ENCODE peak calls at places on chromosome 14, in five cellular contexts. T is iPS DF 6.9, J is A549, Q is hepatocyte, O is endodermal cell. X is an unnamed sample.

GRCh38 chr14:37093364-37093763 is 79.0 kb downstream of the SLC25A21 start:
- DNase-seq in O (no peak), J (no peak), T (no peak), Q (no peak), X (no peak)

GRCh38 chr14:80315681-80316080 is 104.4 kb upstream of the DIO2 start:
- DNase-seq in Q (no peak), J (no peak), O (no peak), T (peak; percentile 5), X (no peak)

GRCh38 chr14:44567997-44568396 is 60.9 kb upstream of the FSCB start:
- DNase-seq in Q (no peak), T (no peak), O (no peak), J (no peak), X (no peak)

GRCh38 chr14:75479770-75480600 is 42.3 kb upstream of the BATF start:
- DNase-seq in O (peak; percentile 64), J (no peak), Q (no peak), T (peak; percentile 48), X (no peak)

GRCh38 chr14:58784946-58785345 is 147.2 kb downstream of the DACT1 start:
- DNase-seq in Q (no peak), O (no peak), T (no peak), J (no peak), X (no peak)

GRCh38 chr14:51939211-51939705 is 50.1 kb upstream of the RTRAF start:
- DNase-seq in J (no peak), O (no peak), Q (no peak), T (no peak), X (no peak)

GRCh38 chr14:58788655-58789054 is 150.9 kb downstream of the DACT1 start:
- DNase-seq in Q (no peak), J (no peak), O (no peak), T (no peak), X (no peak)

GRCh38 chr14:31300296-31300695 is 92.7 kb upstream of the HECTD1 start:
- DNase-seq in O (peak; percentile 49), T (no peak), Q (no peak), J (peak; percentile 21), X (no peak)

GRCh38 chr14:89420502-89420901 is 3.5 kb upstream of the FOXN3 start:
- DNase-seq in O (no peak), Q (no peak), J (no peak), T (no peak), X (no peak)

GRCh38 chr14:79426103-79426755 is 785.1 kb downstream of the DIO2 start:
- DNase-seq in Q (no peak), T (no peak), J (no peak), O (no peak), X (no peak)

GRCh38 chr14:77099425-77100167 is 1.5 kb downstream of the CIPC start:
- DNase-seq in J (no peak), O (no peak), T (no peak), Q (peak; percentile 66), X (no peak)

GRCh38 chr14:68815288-68816182 is 22.7 kb upstream of the ZFP36L1 start:
- DNase-seq in O (peak; percentile 50), T (no peak), Q (no peak), J (no peak), X (peak; percentile 73)

GRCh38 chr14:62185078-62185477 is 422.9 kb downstream of the SNAPC1 start:
- DNase-seq in T (no peak), Q (no peak), J (no peak), O (no peak), X (no peak)

GRCh38 chr14:101535232-101535631 is 26.1 kb upstream of the DIO3 start:
- DNase-seq in J (peak; percentile 56), Q (peak; percentile 52), T (no peak), O (no peak), X (no peak)

GRCh38 chr14:59359451-59360124 is 105.6 kb downstream of the GPR135 start:
- DNase-seq in T (no peak), O (no peak), J (no peak), Q (no peak), X (no peak)

GRCh38 chr14:104443391-104444158 is 136.0 kb upstream of the C14orf180 start:
- DNase-seq in J (peak; percentile 27), Q (no peak), T (no peak), O (peak; percentile 78), X (peak; percentile 58)

GRCh38 chr14:89466460-89466859 is 49.4 kb upstream of the FOXN3 start:
- DNase-seq in J (no peak), Q (no peak), T (no peak), O (peak; percentile 73), X (no peak)

GRCh38 chr14:100719976-100720520 is 6.6 kb upstream of the DLK1 start:
- DNase-seq in T (no peak), O (no peak), J (no peak), Q (no peak), X (no peak)

GRCh38 chr14:93072659-93073365 is 42.9 kb downstream of the ITPK1 start:
- DNase-seq in O (no peak), T (no peak), J (no peak), Q (no peak), X (no peak)

GRCh38 chr14:25953532-25954144 is 644.2 kb downstream of the NOVA1 start:
- DNase-seq in T (no peak), O (no peak), Q (peak; percentile 63), J (no peak), X (peak; percentile 36)

GRCh38 chr14:35122696-35123387 is 490 bp downstream of the PRORP start:
- DNase-seq in J (no peak), Q (peak; percentile 62), O (peak; percentile 47), T (no peak), X (peak; percentile 23)
- H3K4me1 ChIP-seq in J (peaks cover 11% of the 10 kb centered on the region), Q (peaks cover 23% of the 10 kb centered on the region), O (no peaks in the 10 kb centered on the region), T (no peaks in the 10 kb centered on the region), X (peaks cover 14% of the 10 kb centered on the region)

GRCh38 chr14:23916446-23916845 is 37.1 kb upstream of the DHRS4 start:
- DNase-seq in Q (no peak), T (no peak), O (no peak), J (no peak), X (no peak)
- H3K4me3 ChIP-seq in Q (no peak overlapping the region), T (no peak overlapping the region), O (no peak overlapping the region), J (no peak overlapping the region), X (no peak overlapping the region)

GRCh38 chr14:55581011-55581806 is 1.2 kb downstream of the KTN1 start:
- DNase-seq in O (peak; percentile 76), J (peak; percentile 44), T (no peak), Q (peak; percentile 64), X (no peak)

GRCh38 chr14:55585854-55586253 is 5.8 kb downstream of the KTN1 start:
- DNase-seq in T (no peak), J (no peak), O (no peak), Q (no peak), X (no peak)

GRCh38 chr14:55582741-55583140 is 2.7 kb downstream of the KTN1 start:
- DNase-seq in O (no peak), T (no peak), Q (no peak), J (no peak), X (no peak)

GRCh38 chr14:55586411-55586810 is 6.4 kb downstream of the KTN1 start:
- DNase-seq in O (no peak), J (no peak), Q (no peak), T (no peak), X (no peak)

GRCh38 chr14:55583942-55584468 is 4.0 kb downstream of the KTN1 start:
- DNase-seq in O (no peak), T (no peak), Q (no peak), J (no peak), X (no peak)
- H3K4me1 ChIP-seq in O (peaks cover 8% of the 10 kb centered on the region), T (peaks cover 1% of the 10 kb centered on the region), Q (peaks cover 41% of the 10 kb centered on the region), J (peaks cover 76% of the 10 kb centered on the region), X (peaks cover 68% of the 10 kb centered on the region)

GRCh38 chr14:95875831-95876768 is 532 bp upstream of the TUNAR start:
- DNase-seq in J (no peak), O (peak; percentile 82), T (no peak), Q (no peak), X (no peak)
- H3K4me3 ChIP-seq in J (no peak overlapping the region), O (peak overlapping the region; percentile 81), T (peak overlapping the region; percentile 47), Q (no peak overlapping the region), X (peak overlapping the region; percentile 48)

DNA sequence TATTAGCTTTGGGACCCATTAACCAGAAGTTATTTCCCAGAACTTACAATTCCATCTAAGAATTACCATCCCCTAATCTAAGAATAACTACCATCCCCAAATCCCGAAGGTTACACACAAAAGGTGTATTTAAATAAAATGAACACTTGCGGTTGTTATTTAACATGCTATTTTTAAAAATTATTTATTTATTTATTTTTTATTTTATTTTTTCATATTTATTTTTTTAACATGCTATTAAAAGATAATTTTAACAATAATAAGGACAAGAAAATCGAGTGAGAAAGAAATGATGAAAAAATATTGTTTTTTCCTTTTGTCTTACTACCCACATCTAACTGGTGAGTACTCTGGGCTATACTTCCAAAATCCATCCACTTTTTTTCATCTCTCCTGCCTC is 6.3 kb downstream of the FBXO33 start:
- DNase-seq in O (no peak), J (no peak), T (no peak), Q (no peak), X (no peak)
- H3K4me1 ChIP-seq in O (peaks cover 7% of the 10 kb centered on the region), J (peaks cover 18% of the 10 kb centered on the region), T (peaks cover 3% of the 10 kb centered on the region), Q (peaks cover 15% of the 10 kb centered on the region), X (peaks cover 17% of the 10 kb centered on the region)

DNA sequence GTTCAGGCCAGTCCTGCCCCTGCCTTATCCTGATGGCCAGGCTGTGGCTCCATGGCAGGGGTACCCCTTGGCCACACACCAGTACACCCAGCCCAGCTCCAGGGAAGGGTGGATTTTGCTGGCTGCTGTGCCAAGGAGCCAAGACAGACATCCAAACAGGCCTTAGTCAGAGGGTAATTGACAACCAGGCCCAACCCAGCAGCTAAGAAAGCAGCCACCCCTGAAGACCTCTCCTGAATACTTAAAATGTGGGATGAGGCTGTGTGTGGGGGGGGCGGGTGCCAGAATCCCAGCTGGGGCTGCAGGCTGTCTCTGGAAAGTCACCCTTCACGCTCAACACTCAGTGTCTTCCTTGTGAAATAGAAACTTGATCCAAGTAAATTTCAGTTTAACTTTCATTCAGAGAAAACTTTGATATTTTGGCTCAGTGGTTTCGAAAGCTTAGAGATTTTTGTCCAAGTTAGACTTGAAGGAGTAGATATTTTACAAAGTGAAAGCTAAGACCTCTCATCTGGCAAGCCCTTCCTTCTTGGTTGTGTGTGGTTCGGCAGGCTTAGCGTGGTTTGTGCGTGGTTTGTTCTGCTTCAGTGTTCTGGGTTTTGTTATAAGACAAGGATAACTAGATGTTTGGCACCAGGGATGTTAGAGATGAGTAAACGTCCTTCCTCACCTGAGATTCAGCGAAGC is 5.1 kb downstream of the PAPLN start:
- DNase-seq in T (no peak), Q (no peak), O (no peak), J (no peak), X (no peak)
- H3K4me3 ChIP-seq in T (no peak overlapping the region), Q (no peak overlapping the region), O (no peak overlapping the region), J (no peak overlapping the region), X (no peak overlapping the region)

DNA sequence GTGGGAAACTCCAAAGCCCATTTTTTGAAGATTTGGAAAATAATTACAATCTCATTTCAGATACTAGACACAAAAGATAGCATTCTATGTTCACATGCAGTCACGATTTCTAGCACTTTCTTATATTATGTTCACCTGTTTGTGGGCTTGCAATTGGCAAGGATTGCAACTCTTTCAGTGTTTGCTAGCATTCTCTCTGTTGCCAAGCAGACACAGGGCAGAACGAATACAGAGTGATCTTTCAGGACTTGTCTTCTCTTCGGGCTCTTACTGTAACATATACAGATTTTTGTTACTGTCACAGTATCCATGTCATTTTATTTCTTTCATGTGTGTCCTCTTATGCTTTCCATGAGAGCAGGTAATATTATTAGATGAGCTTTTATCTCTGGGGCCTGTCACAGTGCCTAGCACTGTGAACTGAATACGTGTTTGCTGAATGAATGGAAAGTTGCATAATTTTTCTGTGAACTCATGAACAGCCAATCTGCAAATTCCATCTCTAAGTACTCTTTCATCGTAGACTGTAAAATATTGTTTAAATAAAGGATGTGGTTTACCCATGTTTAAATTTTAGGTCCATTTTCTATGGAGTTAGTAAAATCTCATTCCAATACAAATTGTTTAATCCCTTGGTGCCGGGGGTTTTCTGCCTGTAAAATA is 105.1 kb downstream of the BMP4 start:
- DNase-seq in J (no peak), O (no peak), Q (no peak), T (no peak), X (no peak)
- H3K4me1 ChIP-seq in J (peaks cover 66% of the 10 kb centered on the region), O (no peaks in the 10 kb centered on the region), Q (peaks cover 13% of the 10 kb centered on the region), T (peaks cover 1% of the 10 kb centered on the region), X (peaks cover 5% of the 10 kb centered on the region)